ENCODE peak calls at places on chromosomes 1 and 21, in seven cellular contexts. L is stimulated activated CD4-positive, alpha-beta T cell treated with anti-CD3 and anti-CD28 coated beads, Interleukin-1b, Interleukin-23, amount 100 ng/mL, for 24 hours; X is KG1; W is SJSA1; Y is occipital lobe; B is retinal pigment epithelial cell; G is cerebellum. C is an unnamed sample.

GRCh38 chr1:165114022-165114888 is 242.3 kb downstream of the LMX1A start:
- DNase-seq in L (no peak), X (no peak), W (peak), Y (no peak), B (no peak), G (peak), C (no peak)

GRCh38 chr1:57424231-57425027 is 569 bp upstream of the DAB1 start:
- DNase-seq in L (no peak), X (no peak), W (peak), Y (peak), B (no peak), G (peak), C (peak)

GRCh38 chr1:12597792-12598191 is 20.2 kb downstream of the DHRS3 start:
- DNase-seq in L (no peak), X (no peak), W (no peak), Y (no peak), B (no peak), G (no peak), C (no peak)

GRCh38 chr1:3598051-3598471 is 13.2 kb downstream of the MEGF6 start:
- DNase-seq in L (no peak), X (no peak), W (no peak), Y (no peak), B (no peak), G (no peak), C (no peak)

GRCh38 chr1:220371324-220371723 is 99.1 kb upstream of the RAB3GAP2 start:
- DNase-seq in L (no peak), X (no peak), W (no peak), Y (no peak), B (no peak), G (no peak), C (no peak)

GRCh38 chr1:201513498-201514243 is 6.7 kb upstream of the CSRP1 start:
- DNase-seq in L (no peak), X (no peak), W (no peak), Y (no peak), B (no peak), G (no peak), C (no peak)

GRCh38 chr1:106222415-106222814 is 834.1 kb upstream of the PRMT6 start:
- DNase-seq in L (no peak), X (no peak), W (no peak), Y (no peak), B (no peak), G (no peak), C (no peak)

GRCh38 chr1:61609040-61609439 is 115.9 kb downstream of the TM2D1 start:
- DNase-seq in L (no peak), X (no peak), W (no peak), Y (no peak), B (no peak), G (no peak), C (no peak)

GRCh38 chr1:205963352-205963751 is 20.1 kb upstream of the SLC26A9 start:
- DNase-seq in L (no peak), X (no peak), W (no peak), Y (no peak), B (no peak), G (no peak), C (no peak)

GRCh38 chr21:46116846-46117585 is 19.1 kb downstream of the COL6A2 start:
- DNase-seq in L (no peak), X (no peak), W (no peak), Y (no peak), B (no peak), G (no peak), C (no peak)

GRCh38 chr1:199937161-199937560 is 90.3 kb upstream of the NR5A2 start:
- DNase-seq in L (no peak), X (no peak), W (no peak), Y (no peak), B (no peak), G (no peak), C (no peak)

GRCh38 chr1:214068979-214069378 is 81.2 kb downstream of the PROX1 start:
- DNase-seq in L (no peak), X (no peak), W (no peak), Y (no peak), B (no peak), G (no peak), C (no peak)

GRCh38 chr1:959730-960039 is 629 bp upstream of the NOC2L start:
- DNase-seq in L (no peak), X (no peak), W (no peak), Y (no peak), B (no peak), G (no peak), C (no peak)

C was measured in substantia nigra.